ENCODE peak calls at places on chromosome 5, in five cellular contexts. F, G, Y, A and S are unnamed samples.

GRCh38 chr5:1298067-1298551 is 3.2 kb upstream of the TERT start:
- DNase-seq in F (no peak), G (no peak), Y (peak; percentile 43), A (no peak), S (no peak)

GRCh38 chr5:134345996-134346395 is 21.0 kb downstream of the CDKL3 start:
- DNase-seq in F (no peak), G (no peak), Y (no peak), A (peak; percentile 96), S (no peak)

GRCh38 chr5:51148437-51148836 is 234.8 kb upstream of the ISL1 start:
- DNase-seq in F (no peak), G (no peak), Y (no peak), A (no peak), S (no peak)

GRCh38 chr5:121805931-121806330 is 45.8 kb upstream of the FTMT start:
- DNase-seq in F (no peak), G (no peak), Y (no peak), A (no peak), S (no peak)

GRCh38 chr5:78076351-78076750 is 218.1 kb downstream of the AP3B1 start:
- DNase-seq in F (no peak), G (no peak), Y (no peak), A (peak; percentile 90), S (no peak)

GRCh38 chr5:176384991-176385390 is 3.4 kb downstream of the NOP16 start:
- DNase-seq in F (no peak), G (no peak), Y (no peak), A (no peak), S (no peak)

GRCh38 chr5:128349044-128349629 is 188.9 kb downstream of the FBN2 start:
- DNase-seq in F (no peak), G (no peak), Y (no peak), A (no peak), S (no peak)

GRCh38 chr5:5220896-5221295 is 80.8 kb downstream of the ADAMTS16 start:
- DNase-seq in F (no peak), G (no peak), Y (no peak), A (no peak), S (no peak)

GRCh38 chr5:83503662-83504061 is 32.1 kb downstream of the VCAN start:
- DNase-seq in F (no peak), G (no peak), Y (no peak), A (no peak), S (no peak)

GRCh38 chr5:1881273-1881586 is 1.5 kb downstream of the IRX4 start:
- DNase-seq in F (no peak), G (no peak), Y (no peak), A (peak; percentile 95), S (no peak)

GRCh38 chr5:171336486-171337206 is 27.6 kb downstream of the TLX3 start:
- DNase-seq in F (no peak), G (no peak), Y (no peak), A (peak; percentile 59), S (no peak)

GRCh38 chr5:141747646-141748229 is 65.7 kb upstream of the ARAP3 start:
- DNase-seq in F (no peak), G (peak; percentile 39), Y (no peak), A (no peak), S (no peak)

GRCh38 chr5:141743652-141744333 is 61.8 kb upstream of the ARAP3 start:
- DNase-seq in F (no peak), G (no peak), Y (no peak), A (peak; percentile 24), S (no peak)

GRCh38 chr5:141742866-141743651 is 61.0 kb upstream of the ARAP3 start:
- DNase-seq in F (no peak), G (no peak), Y (no peak), A (peak; percentile 75), S (no peak)

GRCh38 chr5:141747152-141747640 is 65.2 kb upstream of the ARAP3 start:
- DNase-seq in F (no peak), G (peak; percentile 67), Y (peak; percentile 90), A (peak; percentile 92), S (no peak)

DNA sequence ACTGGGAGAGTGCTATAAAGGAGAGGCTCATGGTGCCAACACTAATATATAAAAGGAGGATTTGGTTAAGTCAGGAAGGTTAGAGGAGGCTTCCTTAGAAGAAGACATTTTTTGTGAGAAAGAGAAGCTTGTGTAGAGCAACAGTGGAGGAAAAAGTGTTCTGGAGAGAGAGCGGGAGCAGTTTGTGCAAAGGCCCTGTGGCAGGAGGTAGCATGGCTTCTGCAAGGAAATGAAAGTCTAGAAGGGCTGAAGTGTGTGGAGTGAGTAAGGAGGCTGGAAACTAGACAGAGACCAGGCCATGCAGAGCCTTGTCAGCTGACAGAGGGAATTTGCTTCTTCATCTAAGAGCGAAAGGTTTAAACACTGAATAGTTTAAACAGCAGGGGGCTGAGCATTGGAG is 64.4 kb upstream of the ARAP3 start:
- DNase-seq in F (no peak), G (no peak), Y (no peak), A (no peak), S (no peak)
- H3K27me3 ChIP-seq in F (peaks cover 45% of the 10 kb centered on the region), G (no peaks in the 10 kb centered on the region), Y (no peaks in the 10 kb centered on the region), A (no peaks in the 10 kb centered on the region), S (peaks cover 6% of the 10 kb centered on the region)

GRCh38 chr5:61322738-61323429 is 9.2 kb upstream of the ZSWIM6 start:
- DNase-seq in F (no peak), G (no peak), Y (no peak), A (no peak), S (no peak)
- H3K4me1 ChIP-seq in F (peaks cover 16% of the 10 kb centered on the region), G (peaks cover 5% of the 10 kb centered on the region), Y (peaks cover 12% of the 10 kb centered on the region), A (peaks cover 5% of the 10 kb centered on the region), S (no peaks in the 10 kb centered on the region)

GRCh38 chr5:168770996-168771395 is 191.8 kb upstream of the PANK3 start:
- DNase-seq in F (no peak), G (no peak), Y (no peak), A (no peak), S (no peak)

GRCh38 chr5:168772466-168772961 is 193.3 kb upstream of the PANK3 start:
- DNase-seq in F (no peak), G (no peak), Y (no peak), A (no peak), S (no peak)

GRCh38 chr5:168773231-168773630 is 194.1 kb upstream of the PANK3 start:
- DNase-seq in F (no peak), G (no peak), Y (no peak), A (no peak), S (no peak)

GRCh38 chr5:168770036-168770498 is 190.9 kb upstream of the PANK3 start:
- DNase-seq in F (no peak), G (no peak), Y (no peak), A (peak; percentile 51), S (no peak)

DNA sequence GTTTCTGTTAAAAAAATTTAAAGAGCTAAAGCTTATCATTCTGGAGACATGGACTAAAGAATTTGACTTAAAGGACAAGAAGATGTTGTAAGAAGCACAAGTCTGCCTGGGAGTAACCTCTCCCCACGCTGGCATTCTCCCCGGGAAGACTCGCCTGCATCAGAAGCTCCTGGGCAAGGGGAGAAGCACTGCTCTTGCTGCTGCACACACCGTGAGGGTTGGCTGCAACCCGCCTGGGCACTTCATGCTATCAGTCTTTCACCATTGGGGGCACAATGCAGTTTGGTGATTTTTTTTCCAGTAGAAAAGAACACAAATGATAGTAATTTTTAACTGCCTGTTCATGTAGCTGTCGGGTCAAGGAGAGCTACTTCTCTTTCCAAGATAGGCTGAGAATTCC is 192.5 kb upstream of the PANK3 start:
- DNase-seq in F (no peak), G (no peak), Y (no peak), A (no peak), S (no peak)
- H3K27me3 ChIP-seq in F (peaks cover 36% of the 10 kb centered on the region), G (no peaks in the 10 kb centered on the region), Y (no peaks in the 10 kb centered on the region), A (no peaks in the 10 kb centered on the region), S (no peaks in the 10 kb centered on the region)

DNA sequence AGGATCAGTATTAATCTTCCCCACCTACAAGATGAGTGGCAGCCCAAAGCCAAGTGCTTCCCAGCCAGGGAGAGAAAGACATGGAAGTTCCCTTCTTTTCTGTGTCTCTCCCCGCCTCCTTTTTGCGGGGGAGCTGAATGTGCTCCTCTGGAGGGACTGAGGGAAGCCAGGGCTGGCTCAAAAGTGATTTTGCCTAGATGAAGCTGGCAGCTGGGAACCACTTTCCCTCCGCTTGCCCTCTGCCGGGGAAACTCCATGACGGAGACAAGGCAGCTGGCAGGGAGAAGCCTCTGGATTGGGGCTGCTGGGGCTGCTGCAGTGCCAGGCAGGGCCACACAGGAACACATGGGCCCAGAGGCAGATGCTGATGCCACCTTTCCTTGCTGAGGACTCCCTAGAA is 24.4 kb downstream of the EGR1 start:
- DNase-seq in F (no peak), G (no peak), Y (no peak), A (no peak), S (no peak)
- H3K4me1 ChIP-seq in F (peaks cover 23% of the 10 kb centered on the region), G (peaks cover 19% of the 10 kb centered on the region), Y (peaks cover 21% of the 10 kb centered on the region), A (peaks cover 7% of the 10 kb centered on the region), S (peaks cover 24% of the 10 kb centered on the region)

DNA sequence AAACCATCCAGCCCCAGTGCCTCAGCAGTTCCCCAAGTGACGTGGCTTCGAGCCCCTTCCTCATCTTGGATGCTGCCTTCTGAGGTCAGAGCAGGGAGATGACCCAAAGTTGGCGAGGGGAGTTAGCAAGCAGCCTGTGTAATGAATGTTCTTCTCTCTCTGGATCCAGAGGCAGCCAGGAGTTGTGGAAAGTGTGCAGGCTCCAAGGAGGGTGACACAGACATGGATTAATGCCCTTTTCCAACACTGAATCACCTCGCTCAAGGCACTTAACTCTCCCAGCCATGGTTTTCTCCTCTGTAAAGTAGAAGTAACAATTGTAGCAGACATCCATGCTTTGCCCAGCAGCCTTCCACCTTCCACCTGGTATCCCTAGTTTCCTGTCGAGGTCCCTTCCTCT is 64.6 kb upstream of the HAND1 start:
- DNase-seq in F (no peak), G (no peak), Y (no peak), A (no peak), S (no peak)
- H3K27me3 ChIP-seq in F (peaks cover 69% of the 10 kb centered on the region), G (no peaks in the 10 kb centered on the region), Y (no peaks in the 10 kb centered on the region), A (no peaks in the 10 kb centered on the region), S (no peaks in the 10 kb centered on the region)

GRCh38 chr5:74848553-74849025 is 17.6 kb downstream of the FAM169A start:
- DNase-seq in F (no peak), G (no peak), Y (no peak), A (no peak), S (no peak)

GRCh38 chr5:74850016-74850415 is 16.2 kb downstream of the FAM169A start:
- DNase-seq in F (no peak), G (no peak), Y (no peak), A (no peak), S (no peak)

GRCh38 chr5:74851026-74851425 is 15.2 kb downstream of the FAM169A start:
- DNase-seq in F (no peak), G (no peak), Y (no peak), A (no peak), S (no peak)

GRCh38 chr5:74853256-74853655 is 12.9 kb downstream of the FAM169A start:
- DNase-seq in F (no peak), G (no peak), Y (no peak), A (no peak), S (no peak)

GRCh38 chr5:74851684-74852353 is 14.4 kb downstream of the FAM169A start:
- DNase-seq in F (no peak), G (no peak), Y (no peak), A (no peak), S (no peak)
- H3K4me1 ChIP-seq in F (no peaks in the 10 kb centered on the region), G (no peaks in the 10 kb centered on the region), Y (peaks cover 4% of the 10 kb centered on the region), A (peaks cover 8% of the 10 kb centered on the region), S (peaks cover 24% of the 10 kb centered on the region)

GRCh38 chr5:173208296-173208695 is 26.7 kb downstream of the NKX2-5 start:
- DNase-seq in F (no peak), G (no peak), Y (no peak), A (no peak), S (no peak)

GRCh38 chr5:173217626-173218397 is 17.2 kb downstream of the NKX2-5 start:
- DNase-seq in F (no peak), G (no peak), Y (no peak), A (peak; percentile 33), S (no peak)

GRCh38 chr5:173211284-173211683 is 23.7 kb downstream of the NKX2-5 start:
- DNase-seq in F (no peak), G (no peak), Y (no peak), A (no peak), S (no peak)

GRCh38 chr5:173210877-173211276 is 24.1 kb downstream of the NKX2-5 start:
- DNase-seq in F (no peak), G (no peak), Y (no peak), A (no peak), S (no peak)

GRCh38 chr5:173213236-173213933 is 21.6 kb downstream of the NKX2-5 start:
- DNase-seq in F (no peak), G (no peak), Y (no peak), A (no peak), S (no peak)
- H3K27me3 ChIP-seq in F (peaks cover 68% of the 10 kb centered on the region), G (no peaks in the 10 kb centered on the region), Y (no peaks in the 10 kb centered on the region), A (no peaks in the 10 kb centered on the region), S (no peaks in the 10 kb centered on the region)